ENCODE peak calls at places on chromosomes 3 and 15, in seven cellular contexts. One of them, this sample, is unnamed.
A peak's percentile ranks its signal among the peaks of the same experiment; 100 is the strongest.

GRCh38 chr3:12345584-12346494 is 57.0 kb downstream of the PPARG start:
- DNase-seq in H1: no peak
- DNase-seq in GM12878: no peak
- DNase-seq in HepG2: no peak
- DNase-seq in HCT116: no peak
- DNase-seq in K562: no peak
- DNase-seq in SK-N-SH: no peak
- DNase-seq in this sample: no peak

GRCh38 chr3:191328963-191329653 is at the start of gene CCDC50:
- DNase-seq in H1: no peak
- DNase-seq in GM12878: no peak
- DNase-seq in HepG2: peak; percentile 77
- DNase-seq in HCT116: no peak
- DNase-seq in K562: peak; percentile 88
- DNase-seq in SK-N-SH: peak; percentile 90
- DNase-seq in this sample: no peak

GRCh38 chr3:129597792-129598381 is 8.6 kb downstream of the PLXND1 start:
- DNase-seq in H1: no peak
- DNase-seq in GM12878: no peak
- DNase-seq in HepG2: no peak
- DNase-seq in HCT116: no peak
- DNase-seq in K562: no peak
- DNase-seq in SK-N-SH: no peak
- DNase-seq in this sample: no peak

GRCh38 chr3:179260949-179261765 is 10.2 kb upstream of the KCNMB3 start:
- DNase-seq in H1: no peak
- DNase-seq in GM12878: no peak
- DNase-seq in HepG2: peak; percentile 37
- DNase-seq in HCT116: no peak
- DNase-seq in K562: peak; percentile 90
- DNase-seq in SK-N-SH: peak; percentile 95
- DNase-seq in this sample: no peak

GRCh38 chr3:176167272-176167671 is 1030.0 kb downstream of the TBL1XR1 start:
- DNase-seq in H1: no peak
- DNase-seq in GM12878: no peak
- DNase-seq in HepG2: no peak
- DNase-seq in HCT116: peak; percentile 41
- DNase-seq in K562: no peak
- DNase-seq in SK-N-SH: no peak
- DNase-seq in this sample: no peak

GRCh38 chr3:129690406-129690805 is 83.9 kb upstream of the PLXND1 start:
- DNase-seq in H1: no peak
- DNase-seq in GM12878: peak; percentile 48
- DNase-seq in HepG2: peak; percentile 78
- DNase-seq in HCT116: peak; percentile 73
- DNase-seq in K562: peak; percentile 63
- DNase-seq in SK-N-SH: peak; percentile 51
- DNase-seq in this sample: peak; percentile 28

GRCh38 chr3:11956781-11957180 is 47.4 kb upstream of the SYN2 start:
- DNase-seq in H1: no peak
- DNase-seq in GM12878: no peak
- DNase-seq in HepG2: no peak
- DNase-seq in HCT116: no peak
- DNase-seq in K562: no peak
- DNase-seq in SK-N-SH: no peak
- DNase-seq in this sample: no peak

GRCh38 chr3:9398715-9399708 is 1.6 kb downstream of the SETD5 start:
- DNase-seq in H1: no peak
- DNase-seq in GM12878: no peak
- DNase-seq in HepG2: peak; percentile 62
- DNase-seq in HCT116: no peak
- DNase-seq in K562: peak; percentile 80
- DNase-seq in SK-N-SH: no peak
- DNase-seq in this sample: no peak

GRCh38 chr3:187742351-187743171 is 2.7 kb downstream of the BCL6 start:
- DNase-seq in H1: no peak
- DNase-seq in GM12878: no peak
- DNase-seq in HepG2: no peak
- DNase-seq in HCT116: no peak
- DNase-seq in K562: peak; percentile 32
- DNase-seq in SK-N-SH: no peak
- DNase-seq in this sample: no peak

GRCh38 chr3:137926991-137927390 is 83.0 kb upstream of the CLDN18 start:
- DNase-seq in H1: no peak
- DNase-seq in GM12878: no peak
- DNase-seq in HepG2: no peak
- DNase-seq in HCT116: no peak
- DNase-seq in K562: no peak
- DNase-seq in SK-N-SH: no peak
- DNase-seq in this sample: no peak

GRCh38 chr15:39785139-39785538 is 2.5 kb upstream of the FSIP1 start:
- DNase-seq in H1: no peak
- DNase-seq in GM12878: no peak
- DNase-seq in HepG2: no peak
- DNase-seq in HCT116: no peak
- DNase-seq in K562: no peak
- DNase-seq in SK-N-SH: no peak
- DNase-seq in this sample: no peak

GRCh38 chr3:69408989-69409388 is 23.1 kb upstream of the FRMD4B start:
- DNase-seq in H1: no peak
- DNase-seq in GM12878: no peak
- DNase-seq in HepG2: no peak
- DNase-seq in HCT116: no peak
- DNase-seq in K562: no peak
- DNase-seq in SK-N-SH: no peak
- DNase-seq in this sample: no peak

GRCh38 chr3:101026244-101026643 is 33.0 kb upstream of the ABI3BP start:
- DNase-seq in H1: no peak
- DNase-seq in GM12878: no peak
- DNase-seq in HepG2: no peak
- DNase-seq in HCT116: no peak
- DNase-seq in K562: no peak
- DNase-seq in SK-N-SH: no peak
- DNase-seq in this sample: no peak

GRCh38 chr15:97904196-97904572 is 56.3 kb upstream of the ARRDC4 start:
- DNase-seq in H1: peak; percentile 70
- DNase-seq in GM12878: no peak
- DNase-seq in HepG2: peak; percentile 34
- DNase-seq in HCT116: peak; percentile 41
- DNase-seq in K562: peak; percentile 77
- DNase-seq in SK-N-SH: peak; percentile 79
- DNase-seq in this sample: no peak

GRCh38 chr3:40043444-40043755 is 234.0 kb downstream of the MYRIP start:
- DNase-seq in H1: no peak
- DNase-seq in GM12878: no peak
- DNase-seq in HepG2: no peak
- DNase-seq in HCT116: no peak
- DNase-seq in K562: no peak
- DNase-seq in SK-N-SH: peak; percentile 50
- DNase-seq in this sample: no peak

GRCh38 chr3:119352235-119352634 is 58.1 kb downstream of the ARHGAP31 start:
- DNase-seq in H1: no peak
- DNase-seq in GM12878: peak; percentile 79
- DNase-seq in HepG2: no peak
- DNase-seq in HCT116: no peak
- DNase-seq in K562: peak; percentile 36
- DNase-seq in SK-N-SH: no peak
- DNase-seq in this sample: no peak

GRCh38 chr15:86066174-86066829 is 13.4 kb upstream of the AGBL1 start:
- DNase-seq in H1: no peak
- DNase-seq in GM12878: no peak
- DNase-seq in HepG2: no peak
- DNase-seq in HCT116: no peak
- DNase-seq in K562: no peak
- DNase-seq in SK-N-SH: no peak
- DNase-seq in this sample: no peak

GRCh38 chr3:27166888-27167287 is 202.3 kb downstream of the NEK10 start:
- DNase-seq in H1: no peak
- DNase-seq in GM12878: no peak
- DNase-seq in HepG2: no peak
- DNase-seq in HCT116: no peak
- DNase-seq in K562: no peak
- DNase-seq in SK-N-SH: peak; percentile 41
- DNase-seq in this sample: no peak

GRCh38 chr3:122661633-122662032 is 19.0 kb upstream of the PARP14 start:
- DNase-seq in H1: no peak
- DNase-seq in GM12878: no peak
- DNase-seq in HepG2: no peak
- DNase-seq in HCT116: no peak
- DNase-seq in K562: no peak
- DNase-seq in SK-N-SH: no peak
- DNase-seq in this sample: no peak
- TF ChIP-seq CTCF in H1: no peak
- TF ChIP-seq CTCF in GM12878: no peak
- TF ChIP-seq CTCF in HepG2: no peak
- TF ChIP-seq CTCF in HCT116: no peak
- TF ChIP-seq CTCF in K562: no peak
- TF ChIP-seq CTCF in SK-N-SH: no peak
- TF ChIP-seq CTCF in this sample: no peak

GRCh38 chr3:65660000-65660598 is 378.6 kb downstream of the MAGI1 start:
- DNase-seq in H1: no peak
- DNase-seq in GM12878: no peak
- DNase-seq in HepG2: peak; percentile 16
- DNase-seq in HCT116: no peak
- DNase-seq in K562: no peak
- DNase-seq in SK-N-SH: no peak
- DNase-seq in this sample: no peak

GRCh38 chr3:65659396-65659795 is 379.3 kb downstream of the MAGI1 start:
- DNase-seq in H1: no peak
- DNase-seq in GM12878: no peak
- DNase-seq in HepG2: no peak
- DNase-seq in HCT116: no peak
- DNase-seq in K562: peak; percentile 14
- DNase-seq in SK-N-SH: no peak
- DNase-seq in this sample: no peak

DNA sequence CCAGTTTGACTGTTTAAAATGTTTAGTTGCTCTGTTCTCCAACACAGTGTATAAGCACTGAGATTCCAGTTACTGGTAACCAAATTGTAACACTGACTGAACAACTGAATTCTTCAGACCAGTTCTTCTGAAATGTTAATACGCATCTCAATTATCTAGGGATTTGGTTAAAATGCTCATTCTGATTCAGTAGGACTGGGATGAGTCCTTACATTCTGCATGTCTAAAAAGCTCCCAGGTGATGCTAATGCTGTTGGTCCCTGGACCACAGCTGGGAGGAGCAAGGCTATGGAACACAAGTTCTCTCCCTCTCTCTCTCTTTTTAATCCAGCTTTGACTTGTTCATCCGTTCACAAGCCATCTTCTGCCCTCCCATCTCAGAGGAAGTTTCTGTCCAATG is 380.3 kb downstream of the MAGI1 start:
- DNase-seq in H1: no peak
- DNase-seq in GM12878: no peak
- DNase-seq in HepG2: no peak
- DNase-seq in HCT116: no peak
- DNase-seq in K562: no peak
- DNase-seq in SK-N-SH: no peak
- DNase-seq in this sample: no peak
- TF ChIP-seq SIN3A in H1: no peak
- TF ChIP-seq SIN3A in GM12878: no peak
- TF ChIP-seq SIN3A in HepG2: no peak
- TF ChIP-seq SIN3A in HCT116: no peak
- TF ChIP-seq SIN3A in K562: no peak
- TF ChIP-seq SIN3A in SK-N-SH: no peak
- TF ChIP-seq SIN3A in this sample: no peak

DNA sequence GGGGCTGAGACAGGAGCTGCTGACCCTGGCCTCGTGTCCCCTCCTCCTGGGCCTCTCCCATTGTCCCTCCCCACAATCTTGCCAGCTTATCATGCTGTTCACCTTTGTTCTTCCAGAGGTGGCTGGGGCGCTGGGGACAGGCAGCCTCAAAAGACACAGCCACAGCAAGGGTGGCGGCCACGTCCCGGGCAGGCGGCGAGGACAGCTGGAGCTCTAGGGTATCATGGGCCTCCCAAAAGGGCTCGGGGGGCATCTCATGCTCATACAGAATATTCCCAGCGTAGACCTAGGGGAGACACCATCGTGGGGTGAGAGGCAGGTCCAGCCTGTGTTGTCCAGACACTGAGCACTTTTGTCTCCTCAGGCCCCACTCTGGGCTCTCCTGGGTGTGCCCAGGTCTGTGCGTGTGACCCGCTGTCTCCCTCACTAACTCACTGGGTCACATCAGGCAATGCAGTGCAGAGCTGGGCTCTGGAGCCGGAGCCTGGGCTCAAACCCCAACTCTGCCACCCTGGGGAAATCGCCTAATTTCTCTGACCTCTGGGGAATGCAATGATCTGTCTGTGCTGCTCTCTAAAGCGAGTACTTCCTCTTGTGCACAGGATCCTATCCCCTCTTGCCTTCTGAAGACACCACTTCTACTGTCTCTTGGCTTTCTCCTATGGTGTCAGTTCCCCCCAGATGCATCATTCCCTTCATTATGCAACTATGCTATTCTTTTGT is 30.1 kb downstream of the SNX33 start:
- DNase-seq in H1: no peak
- DNase-seq in GM12878: no peak
- DNase-seq in HepG2: no peak
- DNase-seq in HCT116: no peak
- DNase-seq in K562: no peak
- DNase-seq in SK-N-SH: no peak
- DNase-seq in this sample: no peak
- TF ChIP-seq CTCF in H1: no peak
- TF ChIP-seq CTCF in GM12878: no peak
- TF ChIP-seq CTCF in HepG2: no peak
- TF ChIP-seq CTCF in HCT116: no peak
- TF ChIP-seq CTCF in K562: no peak
- TF ChIP-seq CTCF in SK-N-SH: no peak
- TF ChIP-seq CTCF in this sample: no peak

GRCh38 chr3:57094011-57094535 is 33.6 kb downstream of the SPATA12 start:
- DNase-seq in H1: no peak
- DNase-seq in GM12878: no peak
- DNase-seq in HepG2: no peak
- DNase-seq in HCT116: no peak
- DNase-seq in K562: no peak
- DNase-seq in SK-N-SH: no peak
- DNase-seq in this sample: no peak

GRCh38 chr3:57091874-57092273 is 31.4 kb downstream of the SPATA12 start:
- DNase-seq in H1: no peak
- DNase-seq in GM12878: no peak
- DNase-seq in HepG2: no peak
- DNase-seq in HCT116: no peak
- DNase-seq in K562: no peak
- DNase-seq in SK-N-SH: no peak
- DNase-seq in this sample: no peak

GRCh38 chr3:57095361-57095760 is 34.9 kb downstream of the SPATA12 start:
- DNase-seq in H1: no peak
- DNase-seq in GM12878: no peak
- DNase-seq in HepG2: no peak
- DNase-seq in HCT116: no peak
- DNase-seq in K562: no peak
- DNase-seq in SK-N-SH: no peak
- DNase-seq in this sample: no peak

GRCh38 chr3:57093489-57093888 is 33.0 kb downstream of the SPATA12 start:
- DNase-seq in H1: no peak
- DNase-seq in GM12878: no peak
- DNase-seq in HepG2: no peak
- DNase-seq in HCT116: no peak
- DNase-seq in K562: no peak
- DNase-seq in SK-N-SH: no peak
- DNase-seq in this sample: no peak

GRCh38 chr3:57094606-57095005 is 34.1 kb downstream of the SPATA12 start:
- DNase-seq in H1: no peak
- DNase-seq in GM12878: no peak
- DNase-seq in HepG2: no peak
- DNase-seq in HCT116: no peak
- DNase-seq in K562: no peak
- DNase-seq in SK-N-SH: no peak
- DNase-seq in this sample: no peak
- TF ChIP-seq SIN3A in H1: no peak
- TF ChIP-seq SIN3A in GM12878: no peak
- TF ChIP-seq SIN3A in HepG2: no peak
- TF ChIP-seq SIN3A in HCT116: no peak
- TF ChIP-seq SIN3A in K562: no peak
- TF ChIP-seq SIN3A in SK-N-SH: no peak
- TF ChIP-seq SIN3A in this sample: no peak

This sample was measured in Panc1.